ENCODE peak calls at places on chromosome 17, in four cellular contexts. P is hepatocyte, V is head of caudate nucleus, J is H7. S is an unnamed sample.

GRCh38 chr17:77995146-77995852 is 36.8 kb downstream of the TNRC6C start:
- DNase-seq in V (peak), J (no peak), P (no peak), S (no peak)

GRCh38 chr17:30354731-30355130 is 20.9 kb upstream of the TMIGD1 start:
- DNase-seq in V (no peak), P (no peak), J (no peak), S (no peak)

GRCh38 chr17:20087538-20088250 is 78.5 kb downstream of the SPECC1 start:
- DNase-seq in P (no peak), J (no peak), V (no peak), S (peak)

GRCh38 chr17:50922107-50922506 is 56.0 kb upstream of the TOB1 start:
- DNase-seq in P (no peak), J (no peak), V (no peak), S (no peak)

GRCh38 chr17:45954914-45955313 is 44.1 kb upstream of the STH start:
- DNase-seq in J (no peak), P (no peak), V (no peak), S (no peak)

GRCh38 chr17:79812969-79813825 is 16.3 kb upstream of the CBX8 start:
- DNase-seq in V (no peak), J (peak), P (peak), S (peak)

GRCh38 chr17:39073353-39073752 is 78.1 kb downstream of the PLXDC1 start:
- DNase-seq in V (no peak), J (no peak), P (no peak), S (no peak)

GRCh38 chr17:71117461-71117860 is 948.1 kb downstream of the KCNJ2 start:
- DNase-seq in P (no peak), V (no peak), J (no peak), S (no peak)

S was measured in islet precursor cell.